ENCODE peak calls at places on chromosomes 11 and 22, in six cellular contexts. V is T-helper 1 cell; C is naive thymus-derived CD4-positive, alpha-beta T cell; H is HFF-Myc; A is posterior vena cava; D is NCI-H1105. O is an unnamed sample.

GRCh38 chr11:74121804-74122203 is 49.0 kb downstream of the C2CD3 start:
- DNase-seq in V (no peak), C (no peak), H (no peak), A (no peak), D (no peak), O (no peak)

GRCh38 chr11:83736689-83737088 is 450.5 kb upstream of the CCDC90B start:
- DNase-seq in V (no peak), C (no peak), H (no peak), A (no peak), D (no peak), O (no peak)

GRCh38 chr22:48536691-48537591 is 1290.7 kb downstream of the BRD1 start:
- DNase-seq in V (no peak), C (no peak), H (no peak), A (no peak), D (no peak), O (no peak)

GRCh38 chr11:23620617-23621016 is 760.3 kb upstream of the CCDC179 start:
- DNase-seq in V (no peak), C (no peak), H (no peak), A (no peak), D (no peak), O (no peak)

GRCh38 chr22:28019360-28019759 is 100.3 kb upstream of the PITPNB start:
- DNase-seq in V (no peak), C (no peak), H (no peak), A (peak; percentile 70), D (no peak), O (peak; percentile 49)

GRCh38 chr11:40037005-40037404 is 1422.4 kb downstream of the LRRC4C start:
- DNase-seq in V (no peak), C (no peak), H (no peak), A (no peak), D (no peak), O (no peak)

GRCh38 chr11:130178441-130178971 is 18.9 kb downstream of the ST14 start:
- DNase-seq in V (no peak), C (no peak), H (no peak), A (no peak), D (no peak), O (peak; percentile 53)

GRCh38 chr22:41925783-41926460 is 684 bp downstream of the TNFRSF13C start:
- DNase-seq in V (peak; percentile 76), C (peak; percentile 78), H (no peak), A (no peak), D (peak; percentile 21), O (peak; percentile 72)

GRCh38 chr11:99571094-99571493 is 550.3 kb downstream of the CNTN5 start:
- DNase-seq in V (no peak), C (no peak), H (no peak), A (no peak), D (no peak), O (no peak)

GRCh38 chr11:67277231-67277961 is 11.1 kb downstream of the GRK2 start:
- DNase-seq in V (peak; percentile 92), C (peak; percentile 87), H (peak; percentile 52), A (peak; percentile 97), D (no peak), O (peak; percentile 95)

GRCh38 chr11:65777821-65778361 is 2.9 kb downstream of the AP5B1 start:
- DNase-seq in V (no peak), C (no peak), H (no peak), A (peak; percentile 75), D (no peak), O (no peak)

GRCh38 chr22:49996532-49997220 is 15.9 kb downstream of the IL17REL start:
- DNase-seq in V (no peak), C (no peak), H (no peak), A (peak; percentile 80), D (no peak), O (no peak)

GRCh38 chr11:1883342-1884122 is 8.2 kb downstream of the PRR33 start:
- DNase-seq in V (no peak), C (no peak), H (no peak), A (peak; percentile 70), D (no peak), O (no peak)

GRCh38 chr22:37167176-37167980 is 17.7 kb upstream of the IL2RB start:
- DNase-seq in V (no peak), C (no peak), H (no peak), A (peak; percentile 79), D (no peak), O (no peak)

GRCh38 chr22:36221799-36222751 is 17.3 kb downstream of the APOL2 start:
- DNase-seq in V (peak; percentile 23), C (peak; percentile 41), H (no peak), A (no peak), D (peak; percentile 36), O (peak; percentile 15)

GRCh38 chr11:64276653-64277431 is 7.6 kb downstream of the BAD start:
- DNase-seq in V (no peak), C (no peak), H (no peak), A (no peak), D (no peak), O (no peak)

GRCh38 chr11:2558861-2559526 is 114.2 kb downstream of the KCNQ1 start:
- DNase-seq in V (no peak), C (no peak), H (no peak), A (peak; percentile 54), D (no peak), O (no peak)

GRCh38 chr11:47241740-47242400 is 6.7 kb downstream of the ACP2 start:
- DNase-seq in V (no peak), C (no peak), H (no peak), A (no peak), D (no peak), O (no peak)

GRCh38 chr11:47083913-47084312 is 92.8 kb downstream of the ARFGAP2 start:
- DNase-seq in V (no peak), C (no peak), H (peak; percentile 40), A (no peak), D (no peak), O (peak; percentile 34)

GRCh38 chr11:87223816-87224215 is 186.1 kb downstream of the TMEM135 start:
- DNase-seq in V (no peak), C (no peak), H (no peak), A (no peak), D (no peak), O (no peak)

GRCh38 chr11:19259487-19260345 is 19.0 kb upstream of the E2F8 start:
- DNase-seq in V (peak; percentile 20), C (peak; percentile 41), H (no peak), A (peak; percentile 89), D (peak; percentile 32), O (peak; percentile 64)

GRCh38 chr11:79561496-79561895 is 120.7 kb upstream of the TENM4 start:
- DNase-seq in V (no peak), C (no peak), H (no peak), A (no peak), D (no peak), O (no peak)

GRCh38 chr11:119181677-119182412 is 3.4 kb upstream of the NHERF4 start:
- DNase-seq in V (no peak), C (no peak), H (no peak), A (no peak), D (peak; percentile 64), O (no peak)

GRCh38 chr22:38193580-38193979 is 8.2 kb upstream of the MAFF start:
- DNase-seq in V (no peak), C (no peak), H (no peak), A (peak; percentile 87), D (no peak), O (no peak)